ENCODE peak calls at places on chromosomes 7 and 10, in eight cellular contexts. O is mesendoderm, Z is right atrium auricular region, J is transverse colon, X is breast epithelium, N is GM23248, T is tibial artery, E is heart right ventricle. C is an unnamed sample. For H3K36me3, the result is how much of the 10 kb centered on the place peaks cover.

GRCh38 chr10:689433-690226 is at the start of gene DIP2C:
- DNase-seq in O (peak), Z (peak), J (peak), X (no peak), N (peak), T (peak), E (peak), C (no peak)

GRCh38 chr7:18900801-18901200 is 216.6 kb downstream of the TWIST1 start:
- DNase-seq in O (no peak), Z (no peak), J (no peak), X (no peak), N (peak), T (no peak), E (no peak), C (no peak)

GRCh38 chr7:141073641-141074161 is at the start of gene TMEM178B:
- DNase-seq in O (peak), Z (no peak), J (no peak), X (no peak), N (peak), T (no peak), E (no peak), C (no peak)

GRCh38 chr10:73183882-73184281 is 16.0 kb downstream of the FAM149B1 start:
- DNase-seq in O (no peak), Z (no peak), J (no peak), X (no peak), N (peak), T (no peak), E (no peak), C (no peak)

GRCh38 chr10:58275908-58276307 is 6.9 kb downstream of the CISD1 start:
- DNase-seq in O (peak), Z (no peak), J (no peak), X (no peak), N (peak), T (no peak), E (no peak), C (no peak)

GRCh38 chr10:33706191-33706590 is 371.7 kb upstream of the NRP1 start:
- DNase-seq in O (no peak), Z (no peak), J (peak), X (no peak), N (peak), T (peak), E (peak), C (no peak)

GRCh38 chr7:22591271-22591670 is 91.3 kb upstream of the STEAP1B start:
- DNase-seq in O (no peak), Z (no peak), J (no peak), X (no peak), N (peak), T (no peak), E (no peak), C (no peak)

GRCh38 chr10:230758-231157 is 95.5 kb downstream of the ZMYND11 start:
- DNase-seq in O (peak), Z (no peak), J (no peak), X (no peak), N (peak), T (no peak), E (no peak), C (no peak)

GRCh38 chr10:1084011-1084950 is 28.1 kb downstream of the WDR37 start:
- DNase-seq in O (no peak), Z (peak), J (no peak), X (no peak), N (no peak), T (no peak), E (no peak), C (no peak)

GRCh38 chr7:121797283-121798037 is 75.5 kb upstream of the PTPRZ1 start:
- DNase-seq in O (peak), Z (no peak), J (no peak), X (no peak), N (peak), T (no peak), E (no peak), C (no peak)

GRCh38 chr7:94971051-94971867 is 63.9 kb downstream of the PPP1R9A start:
- DNase-seq in O (no peak), Z (no peak), J (no peak), X (no peak), N (peak), T (no peak), E (no peak), C (no peak)

GRCh38 chr10:30818854-30819253 is 189.3 kb upstream of the LYZL2 start:
- DNase-seq in O (no peak), Z (peak), J (no peak), X (no peak), N (peak), T (peak), E (peak), C (peak)

GRCh38 chr7:36039243-36039642 is 113.8 kb upstream of the EEPD1 start:
- DNase-seq in O (no peak), Z (no peak), J (no peak), X (no peak), N (no peak), T (no peak), E (peak), C (no peak)

GRCh38 chr7:158731761-158732160 is 27.2 kb upstream of the NCAPG2 start:
- DNase-seq in O (no peak), Z (no peak), J (no peak), X (no peak), N (no peak), T (no peak), E (no peak), C (no peak)

GRCh38 chr7:135678612-135679575 is 16.6 kb downstream of the STMP1 start:
- DNase-seq in O (no peak), Z (no peak), J (no peak), X (no peak), N (peak), T (peak), E (peak), C (peak)

GRCh38 chr7:117750612-117751563 is 122.4 kb downstream of the CTTNBP2 start:
- DNase-seq in O (no peak), Z (no peak), J (no peak), X (no peak), N (peak), T (no peak), E (no peak), C (no peak)

GRCh38 chr10:71846816-71847215 is 4.2 kb downstream of the PSAP start:
- DNase-seq in O (no peak), Z (no peak), J (no peak), X (no peak), N (no peak), T (no peak), E (no peak), C (no peak)

GRCh38 chr10:132185601-132186487 is 904 bp upstream of the DPYSL4 start:
- DNase-seq in O (peak), Z (no peak), J (peak), X (no peak), N (peak), T (no peak), E (no peak), C (no peak)

GRCh38 chr10:28020080-28020860 is 21.4 kb upstream of the ODAD2 start:
- DNase-seq in O (no peak), Z (no peak), J (no peak), X (no peak), N (no peak), T (no peak), E (no peak), C (no peak)

GRCh38 chr10:18140149-18140956 is at the start of gene CACNB2:
- DNase-seq in O (peak), Z (no peak), J (peak), X (no peak), N (peak), T (peak), E (peak), C (peak)

GRCh38 chr7:151094675-151095074 is 8.4 kb downstream of the AGAP3 start:
- DNase-seq in O (no peak), Z (no peak), J (no peak), X (no peak), N (peak), T (no peak), E (no peak), C (no peak)

GRCh38 chr10:17665742-17666141 is 21.8 kb downstream of the STAM start:
- DNase-seq in O (peak), Z (no peak), J (no peak), X (no peak), N (peak), T (peak), E (peak), C (no peak)

DNA sequence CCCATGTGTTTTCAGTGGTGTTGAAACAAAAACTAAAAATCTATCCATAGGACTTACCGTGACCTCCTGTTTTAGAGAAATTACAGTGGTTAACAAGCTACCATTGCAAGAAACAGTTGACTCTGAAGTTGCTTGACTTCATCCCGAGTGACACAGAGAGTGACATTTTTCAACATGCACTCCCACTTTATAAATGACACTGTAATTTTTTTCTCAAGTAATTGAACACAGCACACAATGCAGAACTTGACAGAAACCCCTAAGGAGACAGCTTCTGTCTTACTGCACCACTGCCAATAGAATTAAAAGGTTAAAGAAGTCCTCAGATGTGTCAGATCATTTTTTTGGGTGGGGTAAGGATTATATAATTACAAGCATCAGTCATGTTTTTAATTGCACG is 246.1 kb downstream of the CELF2 start:
- DNase-seq in O (no peak), Z (no peak), J (no peak), X (no peak), N (no peak), T (no peak), E (no peak), C (no peak)
- H3K36me3 ChIP-seq in O (under half), Z (under half), J (under half), X (under half), N (under half), T (under half), E (under half), C (under half)

GRCh38 chr7:50661345-50662058 is 96.3 kb upstream of the DDC start:
- DNase-seq in O (no peak), Z (no peak), J (no peak), X (no peak), N (no peak), T (no peak), E (no peak), C (no peak)
- H3K36me3 ChIP-seq in O (under half), Z (under half), J (under half), X (under half), N (under half), T (under half), E (under half), C (under half)

DNA sequence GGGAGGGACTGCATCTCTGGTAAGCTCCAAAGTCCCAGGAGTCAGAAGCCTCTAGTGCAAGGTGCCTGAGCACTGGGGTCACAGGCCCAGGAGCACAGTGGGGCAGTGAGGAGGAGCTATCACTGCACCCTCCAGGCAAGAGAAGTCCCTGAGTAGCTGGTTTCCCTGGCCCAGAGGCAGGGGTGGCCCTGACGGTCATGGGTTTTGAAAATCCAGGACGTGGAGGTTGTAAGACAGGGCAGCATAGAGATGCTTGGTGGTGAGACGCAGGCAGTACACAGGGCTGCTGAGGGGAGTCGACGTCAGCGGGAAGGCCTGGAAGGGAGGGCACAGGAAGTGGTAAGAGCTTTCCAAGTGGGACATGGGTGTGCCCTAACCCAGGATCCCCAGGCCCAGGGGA is 23.0 kb downstream of the DPCD start:
- DNase-seq in O (no peak), Z (no peak), J (no peak), X (no peak), N (no peak), T (no peak), E (no peak), C (no peak)
- H3K36me3 ChIP-seq in O (under half), Z (under half), J (under half), X (under half), N (under half), T (half or more), E (under half), C (under half)

GRCh38 chr7:102413071-102413470 is 16.9 kb downstream of the PRKRIP1 start:
- DNase-seq in O (no peak), Z (no peak), J (no peak), X (no peak), N (no peak), T (no peak), E (no peak), C (no peak)
- H3K36me3 ChIP-seq in O (under half), Z (under half), J (under half), X (under half), N (under half), T (half or more), E (under half), C (half or more)

DNA sequence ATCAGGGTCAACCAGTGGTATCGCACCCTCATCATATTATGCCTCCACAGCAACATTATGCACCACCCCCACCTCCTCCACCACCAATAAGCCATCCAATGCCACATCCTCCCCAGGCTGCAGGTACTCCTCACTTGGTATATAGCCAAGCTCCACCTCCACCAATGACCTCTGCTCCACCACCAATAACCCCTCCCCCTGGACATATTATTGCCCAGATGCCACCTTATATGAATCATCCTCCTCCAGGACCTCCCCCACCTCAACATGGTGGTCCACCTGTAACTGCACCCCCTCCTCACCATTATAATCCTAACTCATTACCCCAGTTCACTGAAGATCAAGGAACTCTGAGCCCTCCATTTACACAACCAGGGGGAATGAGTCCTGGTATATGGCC is 14.7 kb downstream of the CBLL1 start:
- DNase-seq in O (no peak), Z (no peak), J (no peak), X (no peak), N (no peak), T (no peak), E (no peak), C (no peak)
- H3K36me3 ChIP-seq in O (under half), Z (half or more), J (under half), X (under half), N (half or more), T (under half), E (under half), C (under half)

GRCh38 chr7:65966167-65966566 is 15.8 kb downstream of the GUSB start:
- DNase-seq in O (no peak), Z (no peak), J (no peak), X (no peak), N (no peak), T (no peak), E (no peak), C (no peak)
- H3K36me3 ChIP-seq in O (under half), Z (half or more), J (half or more), X (under half), N (under half), T (half or more), E (half or more), C (half or more)

GRCh38 chr7:156966387-156966786 is 16.9 kb downstream of the NOM1 start:
- DNase-seq in O (no peak), Z (no peak), J (no peak), X (no peak), N (no peak), T (no peak), E (no peak), C (no peak)

GRCh38 chr7:156962897-156963296 is 13.4 kb downstream of the NOM1 start:
- DNase-seq in O (no peak), Z (no peak), J (no peak), X (no peak), N (no peak), T (no peak), E (no peak), C (no peak)

GRCh38 chr7:156963472-156963871 is 14.0 kb downstream of the NOM1 start:
- DNase-seq in O (no peak), Z (no peak), J (no peak), X (no peak), N (no peak), T (no peak), E (no peak), C (no peak)

GRCh38 chr7:156962145-156962544 is 12.6 kb downstream of the NOM1 start:
- DNase-seq in O (no peak), Z (no peak), J (no peak), X (no peak), N (no peak), T (no peak), E (no peak), C (no peak)

DNA sequence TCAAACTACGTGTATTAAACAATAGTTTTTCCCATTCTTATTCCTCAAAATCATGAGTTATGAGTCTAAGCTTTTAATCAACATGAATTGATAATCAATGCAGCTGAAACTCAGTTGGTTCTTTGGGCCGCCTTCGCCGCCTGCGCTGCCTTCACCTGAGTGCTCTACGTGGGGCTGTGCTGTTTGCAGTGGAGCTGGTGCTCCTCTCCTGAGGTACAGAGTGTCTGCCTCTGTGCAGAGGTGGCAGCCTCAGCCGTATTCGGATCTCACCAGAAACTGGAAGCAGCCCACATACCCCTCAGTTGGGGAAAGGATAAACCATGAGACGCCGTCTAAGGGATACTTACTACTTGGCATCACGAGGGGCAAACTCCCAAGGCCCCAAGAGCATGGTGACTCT is 15.5 kb downstream of the NOM1 start:
- DNase-seq in O (no peak), Z (no peak), J (no peak), X (no peak), N (no peak), T (no peak), E (no peak), C (no peak)
- H3K36me3 ChIP-seq in O (under half), Z (half or more), J (under half), X (under half), N (half or more), T (half or more), E (half or more), C (half or more)

GRCh38 chr10:93402192-93402591 is 79.9 kb downstream of the MYOF start:
- DNase-seq in O (no peak), Z (no peak), J (no peak), X (no peak), N (no peak), T (no peak), E (no peak), C (no peak)
- H3K36me3 ChIP-seq in O (under half), Z (under half), J (under half), X (under half), N (half or more), T (half or more), E (under half), C (under half)

GRCh38 chr7:128853691-128854298 is 8.9 kb upstream of the ATP6V1F start:
- DNase-seq in O (no peak), Z (no peak), J (no peak), X (no peak), N (no peak), T (no peak), E (no peak), C (no peak)
- H3K36me3 ChIP-seq in O (under half), Z (half or more), J (under half), X (under half), N (under half), T (half or more), E (half or more), C (half or more)